ENCODE peak calls at places on chromosomes 11 and 22, in eight cellular contexts. D is upper lobe of left lung; Q is uterus; U is ovary; I is OCI-LY7; V is PC-3; A is lower lobe of right lung; F is CD4-positive, alpha-beta memory T cell. W is an unnamed sample. For H3K36me3 and H3K4me1, the result is how much of the 10 kb centered on the place peaks cover.

GRCh38 chr11:35295751-35296150 is 123.6 kb downstream of the SLC1A2 start:
- DNase-seq in F (no peak), D (no peak), V (peak), I (no peak), Q (no peak), A (no peak), U (no peak), W (no peak)

GRCh38 chr11:60887531-60887930 is 18.9 kb downstream of the PRPF19 start:
- DNase-seq in I (peak), F (peak), Q (no peak), V (peak), D (no peak), U (no peak), A (no peak), W (no peak)

GRCh38 chr11:113952588-113952987 is 22.3 kb upstream of the HTR3A start:
- DNase-seq in V (no peak), D (no peak), U (no peak), I (no peak), A (peak), Q (no peak), F (no peak), W (no peak)

GRCh38 chr11:64264371-64264852 is 13.1 kb downstream of the PLCB3 start:
- DNase-seq in D (peak), Q (no peak), A (no peak), V (no peak), F (no peak), I (no peak), U (no peak), W (no peak)

GRCh38 chr22:44391481-44392445 is 79.0 kb upstream of the SHISAL1 start:
- DNase-seq in A (no peak), D (peak), U (peak), F (no peak), Q (no peak), V (peak), I (no peak), W (peak)

GRCh38 chr11:1006762-1007161 is 29.8 kb downstream of the MUC6 start:
- DNase-seq in U (no peak), A (no peak), F (no peak), D (no peak), Q (peak), V (no peak), I (no peak), W (no peak)

GRCh38 chr11:7635137-7635536 is 38.2 kb downstream of the CYB5R2 start:
- DNase-seq in V (no peak), Q (no peak), U (no peak), F (no peak), A (no peak), D (no peak), I (no peak), W (peak)

GRCh38 chr22:50317178-50317577 is 9.6 kb downstream of the DENND6B start:
- DNase-seq in D (peak), U (no peak), I (no peak), V (no peak), F (no peak), A (peak), Q (no peak), W (no peak)

GRCh38 chr11:47905358-47906059 is 57.4 kb upstream of the NUP160 start:
- DNase-seq in V (no peak), Q (no peak), U (no peak), D (peak), I (peak), F (no peak), A (no peak), W (no peak)

GRCh38 chr11:103601230-103601846 is 435.1 kb upstream of the DDI1 start:
- DNase-seq in D (no peak), V (peak), I (peak), F (peak), Q (no peak), A (no peak), U (no peak), W (no peak)

GRCh38 chr11:62540804-62541671 is 5.6 kb downstream of the AHNAK start:
- DNase-seq in V (no peak), A (no peak), I (peak), F (peak), Q (peak), D (no peak), U (no peak), W (peak)

GRCh38 chr22:33598821-33599220 is 321.5 kb downstream of the LARGE1 start:
- DNase-seq in V (no peak), A (no peak), I (no peak), Q (no peak), F (no peak), U (no peak), D (no peak), W (no peak)

GRCh38 chr11:662689-663274 is 25.7 kb downstream of the DRD4 start:
- DNase-seq in U (peak), Q (peak), V (peak), I (peak), D (no peak), F (no peak), A (peak), W (peak)

GRCh38 chr11:32446227-32446626 is 10.9 kb upstream of the WT1 start:
- DNase-seq in V (no peak), A (no peak), F (no peak), D (no peak), I (no peak), Q (peak), U (no peak), W (no peak)

GRCh38 chr22:37454857-37455686 is 27.8 kb upstream of the ELFN2 start:
- DNase-seq in F (no peak), D (no peak), I (no peak), A (peak), U (no peak), V (peak), Q (no peak), W (no peak)

GRCh38 chr22:49191506-49191980 is 636.1 kb downstream of the BRD1 start:
- DNase-seq in V (no peak), A (no peak), F (no peak), D (no peak), I (no peak), U (no peak), Q (no peak), W (no peak)

GRCh38 chr11:134275534-134276395 is at the start of gene GLB1L3:
- DNase-seq in I (no peak), V (no peak), F (peak), A (no peak), D (no peak), U (no peak), Q (peak), W (peak)

GRCh38 chr11:61607920-61608599 is 27.2 kb upstream of the SYT7 start:
- DNase-seq in D (no peak), A (no peak), U (no peak), I (no peak), F (no peak), V (no peak), Q (no peak), W (no peak)

GRCh38 chr11:29119116-29119515 is 897.7 kb downstream of the KCNA4 start:
- DNase-seq in I (no peak), D (no peak), U (no peak), V (peak), Q (no peak), A (no peak), F (no peak), W (no peak)

GRCh38 chr11:113690619-113691569 is 15.2 kb downstream of the TMPRSS5 start:
- DNase-seq in Q (no peak), U (no peak), I (peak), F (no peak), V (peak), D (peak), A (peak), W (peak)

GRCh38 chr22:39392341-39392948 is 7.1 kb upstream of the TAB1 start:
- DNase-seq in U (no peak), V (no peak), Q (no peak), D (no peak), I (no peak), F (no peak), A (no peak), W (no peak)

GRCh38 chr22:29503811-29504372 is 23.9 kb downstream of the NEFH start:
- DNase-seq in V (peak), Q (peak), U (peak), A (no peak), I (no peak), D (no peak), F (no peak), W (no peak)

GRCh38 chr11:12746593-12747097 is 72.4 kb downstream of the TEAD1 start:
- DNase-seq in I (no peak), A (peak), U (peak), V (peak), Q (peak), D (peak), F (no peak), W (peak)

GRCh38 chr11:96543177-96543576 is 153.4 kb downstream of the JRKL start:
- DNase-seq in F (no peak), V (peak), U (no peak), Q (no peak), A (no peak), D (no peak), I (no peak), W (no peak)

GRCh38 chr22:30270841-30271240 is 4.2 kb upstream of the OSM start:
- DNase-seq in A (peak), D (no peak), U (no peak), I (no peak), V (no peak), F (no peak), Q (no peak), W (peak)

GRCh38 chr11:45880772-45881570 is 4.5 kb upstream of the MAPK8IP1 start:
- DNase-seq in D (no peak), I (no peak), A (no peak), Q (peak), F (no peak), U (no peak), V (no peak), W (no peak)

GRCh38 chr11:70709596-70709995 is 311.3 kb downstream of the CTTN start:
- DNase-seq in U (no peak), F (no peak), V (no peak), A (no peak), Q (no peak), I (no peak), D (no peak), W (no peak)

GRCh38 chr11:76609736-76610370 is 60.7 kb downstream of the LRRC32 start:
- DNase-seq in V (no peak), A (no peak), U (no peak), F (no peak), Q (no peak), D (no peak), I (no peak), W (no peak)

GRCh38 chr11:131253885-131254204 is 116.6 kb upstream of the NTM start:
- DNase-seq in A (no peak), I (no peak), F (no peak), D (no peak), U (no peak), V (no peak), Q (no peak), W (no peak)

GRCh38 chr11:125494987-125495725 is 909 bp downstream of the FEZ1 start:
- DNase-seq in U (peak), F (no peak), Q (peak), A (no peak), V (no peak), I (no peak), D (peak), W (peak)

GRCh38 chr22:44814266-44815098 is 62.1 kb downstream of the ARHGAP8 start:
- DNase-seq in Q (no peak), F (no peak), D (no peak), V (no peak), I (no peak), A (no peak), U (no peak), W (no peak)

GRCh38 chr11:36465449-36466163 is 44.5 kb downstream of the TRAF6 start:
- DNase-seq in V (no peak), F (no peak), A (no peak), U (no peak), Q (no peak), D (no peak), I (no peak), W (no peak)
- H3K36me3 ChIP-seq in V (under half), F (under half), A (under half), U (under half), Q (under half), D (under half), I (under half), W (under half)

DNA sequence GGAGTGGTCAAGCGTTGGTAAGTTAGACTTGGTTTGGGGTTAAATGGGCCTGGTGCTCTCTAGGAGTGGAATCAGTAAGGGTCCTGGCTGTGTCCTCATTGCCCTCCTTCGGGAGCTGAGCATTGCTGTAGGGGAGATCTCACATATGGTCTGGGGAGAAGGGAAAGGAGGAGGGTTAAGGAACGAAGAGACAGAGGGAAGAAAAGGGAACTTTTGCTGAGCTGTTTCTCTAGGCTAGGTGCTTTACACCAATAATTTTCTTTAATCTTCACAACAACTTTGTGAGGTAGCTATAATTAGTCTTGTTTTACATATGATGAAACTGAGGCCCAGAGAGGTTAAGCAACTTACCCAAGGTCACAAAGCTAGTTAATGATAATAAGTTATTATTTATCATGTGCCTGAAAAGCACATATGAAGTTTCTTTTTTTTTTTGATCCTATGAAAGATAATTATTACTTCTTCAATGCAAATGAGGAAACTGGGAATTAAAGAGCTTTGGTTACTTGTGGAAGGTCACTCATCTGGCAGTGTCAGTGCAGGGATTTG is 22.6 kb downstream of the STIM1 start:
- DNase-seq in D (no peak), I (no peak), F (no peak), V (no peak), A (no peak), U (no peak), Q (no peak), W (no peak)
- H3K4me1 ChIP-seq in D (under half), I (half or more), F (half or more), V (under half), A (under half), U (under half), Q (under half), W (half or more)

DNA sequence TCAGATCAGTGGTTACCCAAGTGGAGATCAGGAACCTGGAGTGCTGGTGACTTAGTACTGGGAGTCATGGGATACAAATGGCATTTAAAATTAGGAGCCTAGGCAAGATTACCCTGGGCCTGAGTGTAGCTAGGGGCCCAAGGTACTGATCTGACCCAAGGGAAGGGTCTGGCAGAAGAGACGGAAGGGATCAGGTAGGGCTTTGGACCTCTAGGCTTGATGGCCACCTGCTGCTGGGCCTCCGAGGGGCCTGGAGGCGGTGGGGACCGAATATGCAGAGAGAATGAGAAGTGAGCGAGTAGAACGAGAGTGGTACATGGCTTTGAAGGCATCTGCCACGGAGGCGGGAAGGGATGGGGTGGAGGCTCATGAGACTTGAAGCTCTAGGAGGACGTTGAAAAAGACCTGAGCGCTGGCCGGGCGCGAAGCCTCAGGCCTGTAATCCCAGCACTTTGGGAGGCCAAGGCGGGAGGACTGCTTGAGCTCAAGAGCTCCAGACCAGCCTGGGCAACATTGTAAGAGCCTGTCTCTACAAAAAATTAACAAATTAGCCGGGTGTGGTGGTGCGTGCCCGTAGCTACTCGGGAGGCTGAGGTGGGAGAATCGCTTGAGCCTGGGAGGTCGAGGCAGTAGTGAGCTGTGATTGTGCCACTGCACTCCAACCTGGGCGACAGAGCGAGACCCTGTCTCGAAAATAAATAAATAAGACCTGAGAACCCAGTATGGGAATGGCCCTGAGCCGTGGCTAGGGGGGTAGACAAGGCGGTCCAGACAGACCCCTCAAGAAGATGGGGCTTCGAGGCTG is 563 bp upstream of the PPIL2 start:
- DNase-seq in A (no peak), D (no peak), V (no peak), F (no peak), Q (no peak), I (no peak), U (no peak), W (no peak)
- H3K4me3 ChIP-seq in A (peak), D (peak), V (peak), F (peak), Q (peak), I (peak), U (peak), W (peak)

GRCh38 chr11:67611704-67612587 is 5.2 kb downstream of the NDUFV1 start:
- DNase-seq in F (no peak), U (no peak), V (no peak), D (peak), Q (no peak), I (no peak), A (peak), W (no peak)
- H3K36me3 ChIP-seq in F (under half), U (under half), V (under half), D (under half), Q (under half), I (half or more), A (under half), W (half or more)

GRCh38 chr11:84740050-84740449 is 887.1 kb downstream of the DLG2 start:
- DNase-seq in V (no peak), U (no peak), I (no peak), A (no peak), Q (no peak), F (no peak), D (no peak), W (no peak)
- H3K4me1 ChIP-seq in V (under half), U (under half), I (under half), A (under half), Q (under half), F (under half), D (under half), W (under half)

GRCh38 chr22:17562906-17563870 is at the start of gene SLC25A18:
- DNase-seq in D (no peak), Q (peak), I (no peak), V (no peak), U (no peak), F (no peak), A (no peak), W (peak)
- H3K4me3 ChIP-seq in D (peak), Q (no peak), I (no peak), V (no peak), U (no peak), F (no peak), A (peak), W (peak)

GRCh38 chr11:116221351-116221750 is 551.4 kb downstream of the BUD13 start:
- DNase-seq in I (no peak), F (no peak), U (no peak), Q (no peak), V (no peak), A (no peak), D (no peak), W (no peak)

GRCh38 chr11:116219171-116219635 is 553.6 kb downstream of the BUD13 start:
- DNase-seq in D (no peak), U (no peak), I (no peak), V (no peak), Q (no peak), F (no peak), A (no peak), W (no peak)

GRCh38 chr11:116217006-116217405 is 555.8 kb downstream of the BUD13 start:
- DNase-seq in V (peak), I (no peak), A (peak), F (no peak), D (no peak), Q (no peak), U (no peak), W (no peak)

GRCh38 chr11:116215471-116216113 is 557.2 kb downstream of the BUD13 start:
- DNase-seq in A (no peak), U (no peak), I (peak), Q (no peak), V (no peak), D (no peak), F (no peak), W (no peak)

DNA sequence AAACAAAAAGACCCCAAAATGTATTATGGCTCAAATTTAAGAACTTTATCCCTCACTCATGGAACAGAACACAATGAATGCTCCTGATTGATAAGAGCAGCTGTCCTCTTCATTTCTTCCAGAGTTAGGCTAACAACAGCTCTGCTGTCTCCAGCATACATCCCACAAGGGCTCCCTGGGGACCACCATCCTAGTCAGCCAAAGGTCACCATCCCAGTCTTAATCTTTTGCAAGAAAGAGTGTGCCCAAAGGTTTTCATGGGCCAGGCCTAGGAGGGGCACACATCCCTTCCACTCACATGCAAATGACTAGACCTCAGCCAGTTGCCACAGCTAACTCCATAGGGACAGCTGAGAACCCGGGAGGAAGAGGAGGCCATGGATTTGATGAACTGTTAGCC is 555.3 kb downstream of the BUD13 start:
- DNase-seq in A (no peak), U (no peak), V (no peak), F (no peak), Q (no peak), I (no peak), D (no peak), W (no peak)
- H3K36me3 ChIP-seq in A (under half), U (under half), V (under half), F (under half), Q (under half), I (under half), D (under half), W (under half)

GRCh38 chr22:46682011-46682731 is 55.9 kb downstream of the CERK start:
- DNase-seq in D (peak), V (no peak), Q (no peak), F (no peak), I (no peak), A (no peak), U (no peak), W (no peak)

GRCh38 chr22:46678003-46678657 is 57.9 kb downstream of the GRAMD4 start:
- DNase-seq in A (no peak), F (no peak), D (peak), U (no peak), I (no peak), V (no peak), Q (no peak), W (no peak)

GRCh38 chr22:46679711-46680269 is 58.3 kb downstream of the CERK start:
- DNase-seq in I (no peak), Q (no peak), V (no peak), U (no peak), F (no peak), D (peak), A (no peak), W (no peak)

GRCh38 chr22:46678785-46679700 is 58.9 kb downstream of the GRAMD4 start:
- DNase-seq in D (peak), F (no peak), V (no peak), U (no peak), I (no peak), Q (no peak), A (no peak), W (no peak)

GRCh38 chr22:46681010-46681409 is 57.0 kb downstream of the CERK start:
- DNase-seq in I (peak), U (no peak), Q (no peak), D (peak), A (no peak), V (no peak), F (peak), W (no peak)
- H3K4me1 ChIP-seq in I (under half), U (under half), Q (under half), D (under half), A (under half), V (under half), F (under half), W (under half)

W was measured in psoas muscle.